ENCODE peak calls at places on chromosomes 5 and 9, in ten cellular contexts. Q, P, M, S, J, O, A, V, T and E are unnamed samples.
A peak's percentile ranks its signal among the peaks of the same experiment; 100 is the strongest.

GRCh38 chr9:95499847-95500246 is 16.9 kb downstream of the PTCH1 start:
- DNase-seq in A (no peak), V (no peak), S (no peak), J (no peak), P (no peak), Q (no peak), O (no peak), M (no peak), T (no peak), E (no peak)

GRCh38 chr5:151036556-151036955 is 16.2 kb downstream of the GPX3 start:
- DNase-seq in S (no peak), T (no peak), P (no peak), A (no peak), J (no peak), M (no peak), O (no peak), V (no peak), Q (no peak), E (no peak)

GRCh38 chr5:1443991-1444360 is 1.3 kb downstream of the SLC6A3 start:
- DNase-seq in O (no peak), T (no peak), S (no peak), M (no peak), P (no peak), A (no peak), Q (no peak), J (no peak), V (no peak), E (no peak)

GRCh38 chr5:156181656-156182055 is 145.3 kb upstream of the SGCD start:
- DNase-seq in P (no peak), J (no peak), Q (no peak), S (no peak), V (no peak), M (no peak), O (no peak), T (no peak), A (no peak), E (no peak)

GRCh38 chr9:94156549-94157407 is 72.5 kb downstream of the PTPDC1 start:
- DNase-seq in V (peak; percentile 71), P (peak; percentile 52), A (no peak), T (no peak), Q (peak; percentile 20), M (peak; percentile 81), S (peak; percentile 93), J (peak; percentile 79), O (no peak), E (no peak)

GRCh38 chr9:95024097-95024671 is 293.3 kb downstream of the FANCC start:
- DNase-seq in O (no peak), T (no peak), J (no peak), S (no peak), P (no peak), Q (no peak), V (no peak), M (no peak), A (no peak), E (no peak)

GRCh38 chr5:16690243-16690839 is 73.5 kb upstream of the RETREG1 start:
- DNase-seq in V (peak; percentile 23), T (no peak), J (no peak), S (no peak), M (peak; percentile 54), Q (peak; percentile 63), P (no peak), A (no peak), O (peak; percentile 52), E (peak; percentile 43)

GRCh38 chr9:121556082-121556481 is 56.4 kb upstream of the GGTA1 start:
- DNase-seq in J (no peak), Q (no peak), V (no peak), O (no peak), A (no peak), P (no peak), T (no peak), S (no peak), M (no peak), E (no peak)

GRCh38 chr9:130155647-130156046 is 16.6 kb upstream of the NCS1 start:
- DNase-seq in Q (no peak), M (no peak), S (no peak), P (no peak), A (no peak), T (no peak), V (no peak), J (no peak), O (no peak), E (no peak)

GRCh38 chr9:136902259-136902821 is 16.0 kb downstream of the TRAF2 start:
- DNase-seq in J (no peak), T (peak; percentile 86), M (peak; percentile 58), V (no peak), Q (no peak), O (peak; percentile 92), P (no peak), S (peak; percentile 78), A (peak; percentile 66), E (peak; percentile 71)

GRCh38 chr5:99911971-99912370 is 623.2 kb upstream of the FAM174A start:
- DNase-seq in M (no peak), S (no peak), A (no peak), P (no peak), Q (no peak), O (no peak), T (no peak), V (no peak), J (no peak), E (no peak)

GRCh38 chr9:129289131-129289731 is 111.2 kb upstream of the IER5L start:
- DNase-seq in J (no peak), T (no peak), A (no peak), O (peak; percentile 1), P (no peak), Q (no peak), M (no peak), V (no peak), S (peak; percentile 43), E (no peak)

GRCh38 chr5:66209350-66209749 is 65.2 kb downstream of the SREK1 start:
- DNase-seq in T (no peak), A (no peak), J (no peak), S (no peak), P (no peak), V (no peak), O (no peak), M (no peak), Q (no peak), E (no peak)

GRCh38 chr5:172952034-172952511 is 7.2 kb upstream of the RPL26L1 start:
- DNase-seq in V (no peak), S (no peak), Q (no peak), O (no peak), J (no peak), T (no peak), P (no peak), M (no peak), A (no peak), E (no peak)

GRCh38 chr5:143008809-143009521 is 238.8 kb downstream of the ARHGAP26 start:
- DNase-seq in P (peak; percentile 80), S (no peak), O (peak; percentile 83), V (peak; percentile 60), Q (no peak), T (peak; percentile 65), A (peak; percentile 98), J (no peak), M (peak; percentile 100), E (peak; percentile 35)

GRCh38 chr5:84825616-84826015 is 440.9 kb upstream of the EDIL3 start:
- DNase-seq in P (no peak), J (no peak), O (no peak), S (no peak), T (no peak), M (no peak), V (peak; percentile 18), Q (no peak), A (no peak), E (no peak)

GRCh38 chr5:120615967-120616645 is 152.0 kb downstream of the PRR16 start:
- DNase-seq in V (peak; percentile 54), Q (no peak), A (no peak), T (no peak), S (no peak), O (no peak), M (peak; percentile 92), P (no peak), J (no peak), E (no peak)

GRCh38 chr9:127295005-127295404 is 30.4 kb downstream of the GARNL3 start:
- DNase-seq in O (no peak), S (no peak), T (no peak), M (no peak), A (no peak), P (no peak), Q (no peak), J (no peak), V (no peak), E (no peak)

GRCh38 chr5:24363789-24364534 is 280.8 kb downstream of the CDH10 start:
- DNase-seq in O (no peak), P (no peak), A (no peak), Q (no peak), T (no peak), V (no peak), J (no peak), M (no peak), S (no peak), E (no peak)

GRCh38 chr5:154479160-154479943 is 1.3 kb upstream of the HAND1 start:
- DNase-seq in Q (no peak), S (no peak), A (no peak), V (no peak), J (no peak), M (no peak), P (peak; percentile 52), T (no peak), O (peak; percentile 47), E (no peak)

GRCh38 chr9:27625751-27626628 is 52.7 kb upstream of the C9orf72 start:
- DNase-seq in O (no peak), T (no peak), V (no peak), A (no peak), M (no peak), S (no peak), J (no peak), P (no peak), Q (no peak), E (no peak)

GRCh38 chr5:14305045-14305444 is 161.9 kb downstream of the TRIO start:
- DNase-seq in O (no peak), P (no peak), S (no peak), T (no peak), J (no peak), Q (no peak), V (no peak), A (no peak), M (peak; percentile 91), E (no peak)

GRCh38 chr9:82454509-82455190 is 466.1 kb downstream of the SPATA31D1 start:
- DNase-seq in A (no peak), V (no peak), T (no peak), Q (no peak), M (no peak), P (no peak), O (no peak), J (no peak), S (no peak), E (no peak)

GRCh38 chr5:59236448-59236847 is 653.6 kb downstream of the RAB3C start:
- DNase-seq in M (peak; percentile 4), T (no peak), V (no peak), P (no peak), J (no peak), Q (no peak), S (peak; percentile 64), A (no peak), O (no peak), E (no peak)

GRCh38 chr5:170523129-170523497 is 19.3 kb downstream of the KCNIP1 start:
- DNase-seq in Q (peak; percentile 41), V (peak; percentile 47), J (no peak), A (no peak), O (no peak), P (no peak), M (no peak), S (no peak), T (no peak), E (no peak)

GRCh38 chr5:72032769-72033168 is 74.5 kb upstream of the MAP1B start:
- DNase-seq in J (no peak), Q (no peak), S (no peak), O (no peak), T (no peak), A (no peak), P (no peak), M (no peak), V (no peak), E (no peak)

GRCh38 chr5:148937239-148937638 is 110.8 kb downstream of the ADRB2 start:
- DNase-seq in T (no peak), J (no peak), A (no peak), Q (no peak), M (no peak), P (no peak), V (no peak), O (no peak), S (no peak), E (no peak)

GRCh38 chr5:36944607-36945225 is 68.1 kb downstream of the NIPBL start:
- DNase-seq in S (no peak), A (no peak), P (no peak), M (peak; percentile 79), J (peak; percentile 40), T (no peak), V (peak; percentile 70), O (no peak), Q (peak; percentile 61), E (peak; percentile 5)